ENCODE peak calls at places on chromosomes 2 and 18, in five cellular contexts. One of them, this sample, is unnamed.

GRCh38 chr2:21559354-21559753 is 435.6 kb downstream of the TDRD15 start:
- DNase-seq in NCI-H774: no peak
- DNase-seq in glutamatergic neuron: no peak
- DNase-seq in fibroblast of gingiva: no peak
- DNase-seq in AG20443: no peak
- DNase-seq in this sample: no peak

GRCh38 chr2:152542344-152542994 is 174.8 kb downstream of the PRPF40A start:
- DNase-seq in NCI-H774: no peak
- DNase-seq in AG20443: no peak
- DNase-seq in glutamatergic neuron: no peak
- DNase-seq in fibroblast of gingiva: no peak
- DNase-seq in this sample: no peak

GRCh38 chr2:215966274-215966673 is 47.1 kb downstream of the MREG start:
- DNase-seq in glutamatergic neuron: no peak
- DNase-seq in NCI-H774: no peak
- DNase-seq in AG20443: no peak
- DNase-seq in fibroblast of gingiva: no peak
- DNase-seq in this sample: no peak

GRCh38 chr2:138877421-138877820 is 97.2 kb upstream of the NXPH2 start:
- DNase-seq in glutamatergic neuron: no peak
- DNase-seq in AG20443: no peak
- DNase-seq in NCI-H774: no peak
- DNase-seq in fibroblast of gingiva: no peak
- DNase-seq in this sample: no peak

GRCh38 chr18:23738151-23738550 is 48.9 kb downstream of the LAMA3 start:
- DNase-seq in fibroblast of gingiva: no peak
- DNase-seq in AG20443: no peak
- DNase-seq in glutamatergic neuron: no peak
- DNase-seq in NCI-H774: no peak
- DNase-seq in this sample: no peak

GRCh38 chr2:24152413-24153197 is 22.2 kb upstream of the FAM228A start:
- DNase-seq in AG20443: no peak
- DNase-seq in glutamatergic neuron: no peak
- DNase-seq in fibroblast of gingiva: no peak
- DNase-seq in NCI-H774: no peak
- DNase-seq in this sample: no peak

GRCh38 chr2:15792331-15792730 is 148.0 kb upstream of the MYCN start:
- DNase-seq in fibroblast of gingiva: no peak
- DNase-seq in AG20443: no peak
- DNase-seq in glutamatergic neuron: no peak
- DNase-seq in NCI-H774: no peak
- DNase-seq in this sample: no peak

GRCh38 chr18:35703043-35703688 is 121.6 kb downstream of the GALNT1 start:
- DNase-seq in glutamatergic neuron: no peak
- DNase-seq in fibroblast of gingiva: peak
- DNase-seq in NCI-H774: peak
- DNase-seq in AG20443: no peak
- DNase-seq in this sample: no peak

GRCh38 chr2:65343381-65343780 is 89.0 kb downstream of the SPRED2 start:
- DNase-seq in glutamatergic neuron: no peak
- DNase-seq in NCI-H774: no peak
- DNase-seq in AG20443: no peak
- DNase-seq in fibroblast of gingiva: no peak
- DNase-seq in this sample: no peak

GRCh38 chr2:24761866-24762265 is 31.3 kb downstream of the PTRHD1 start:
- DNase-seq in fibroblast of gingiva: no peak
- DNase-seq in NCI-H774: no peak
- DNase-seq in AG20443: no peak
- DNase-seq in glutamatergic neuron: no peak
- DNase-seq in this sample: no peak

GRCh38 chr18:58525517-58525916 is 103.4 kb downstream of the ALPK2 start:
- DNase-seq in NCI-H774: no peak
- DNase-seq in fibroblast of gingiva: no peak
- DNase-seq in glutamatergic neuron: no peak
- DNase-seq in AG20443: peak
- DNase-seq in this sample: no peak

GRCh38 chr2:673016-673415 is 4.2 kb downstream of the TMEM18 start:
- DNase-seq in glutamatergic neuron: no peak
- DNase-seq in fibroblast of gingiva: no peak
- DNase-seq in AG20443: no peak
- DNase-seq in NCI-H774: no peak
- DNase-seq in this sample: no peak

GRCh38 chr2:61530365-61531148 is 7.6 kb downstream of the XPO1 start:
- DNase-seq in NCI-H774: no peak
- DNase-seq in fibroblast of gingiva: no peak
- DNase-seq in AG20443: no peak
- DNase-seq in glutamatergic neuron: no peak
- DNase-seq in this sample: no peak

GRCh38 chr2:12303181-12304030 is 413.3 kb upstream of the TRIB2 start:
- DNase-seq in AG20443: no peak
- DNase-seq in NCI-H774: no peak
- DNase-seq in fibroblast of gingiva: peak
- DNase-seq in glutamatergic neuron: no peak
- DNase-seq in this sample: peak

GRCh38 chr2:52145005-52145404 is 1113.1 kb upstream of the NRXN1 start:
- DNase-seq in AG20443: no peak
- DNase-seq in glutamatergic neuron: no peak
- DNase-seq in NCI-H774: no peak
- DNase-seq in fibroblast of gingiva: peak
- DNase-seq in this sample: no peak

GRCh38 chr2:223855426-223855825 is 18.0 kb upstream of the AP1S3 start:
- DNase-seq in glutamatergic neuron: no peak
- DNase-seq in AG20443: no peak
- DNase-seq in fibroblast of gingiva: peak
- DNase-seq in NCI-H774: no peak
- DNase-seq in this sample: no peak

GRCh38 chr2:9178905-9179571 is 27.6 kb upstream of the ASAP2 start:
- DNase-seq in glutamatergic neuron: no peak
- DNase-seq in NCI-H774: peak
- DNase-seq in AG20443: peak
- DNase-seq in fibroblast of gingiva: peak
- DNase-seq in this sample: no peak

GRCh38 chr2:183250472-183250871 is 126.2 kb downstream of the NUP35 start:
- DNase-seq in AG20443: no peak
- DNase-seq in fibroblast of gingiva: no peak
- DNase-seq in glutamatergic neuron: no peak
- DNase-seq in NCI-H774: no peak
- DNase-seq in this sample: no peak

GRCh38 chr2:1208522-1208921 is 204.7 kb upstream of the TPO start:
- DNase-seq in NCI-H774: no peak
- DNase-seq in fibroblast of gingiva: no peak
- DNase-seq in glutamatergic neuron: no peak
- DNase-seq in AG20443: no peak
- DNase-seq in this sample: no peak

GRCh38 chr2:165793779-165794519 is at the start of gene GALNT3:
- DNase-seq in fibroblast of gingiva: no peak
- DNase-seq in AG20443: peak
- DNase-seq in glutamatergic neuron: peak
- DNase-seq in NCI-H774: peak
- DNase-seq in this sample: peak

GRCh38 chr2:6447209-6447608 is 418.5 kb downstream of the CMPK2 start:
- DNase-seq in glutamatergic neuron: no peak
- DNase-seq in AG20443: no peak
- DNase-seq in NCI-H774: no peak
- DNase-seq in fibroblast of gingiva: no peak
- DNase-seq in this sample: no peak

GRCh38 chr2:213166109-213166508 is 14.7 kb upstream of the IKZF2 start:
- DNase-seq in AG20443: no peak
- DNase-seq in glutamatergic neuron: no peak
- DNase-seq in fibroblast of gingiva: no peak
- DNase-seq in NCI-H774: no peak
- DNase-seq in this sample: no peak

GRCh38 chr2:212548459-212548815 is 9.8 kb upstream of the ERBB4 start:
- DNase-seq in fibroblast of gingiva: peak
- DNase-seq in glutamatergic neuron: no peak
- DNase-seq in AG20443: peak
- DNase-seq in NCI-H774: no peak
- DNase-seq in this sample: no peak

GRCh38 chr2:240958366-240959213 is 39.8 kb upstream of the SNED1 start:
- DNase-seq in AG20443: no peak
- DNase-seq in glutamatergic neuron: no peak
- DNase-seq in NCI-H774: no peak
- DNase-seq in fibroblast of gingiva: no peak
- DNase-seq in this sample: no peak

GRCh38 chr2:226791056-226791486 is 8.5 kb downstream of the IRS1 start:
- DNase-seq in AG20443: peak
- DNase-seq in glutamatergic neuron: peak
- DNase-seq in NCI-H774: peak
- DNase-seq in fibroblast of gingiva: peak
- DNase-seq in this sample: no peak

GRCh38 chr2:130848518-130849210 is 11.9 kb downstream of the ARHGEF4 start:
- DNase-seq in NCI-H774: no peak
- DNase-seq in AG20443: no peak
- DNase-seq in fibroblast of gingiva: no peak
- DNase-seq in glutamatergic neuron: no peak
- DNase-seq in this sample: no peak

GRCh38 chr18:75070625-75071483 is 138.1 kb downstream of the PTGR3 start:
- DNase-seq in AG20443: peak
- DNase-seq in fibroblast of gingiva: peak
- DNase-seq in NCI-H774: peak
- DNase-seq in glutamatergic neuron: no peak
- DNase-seq in this sample: peak

GRCh38 chr2:1309507-1309906 is 103.8 kb upstream of the TPO start:
- DNase-seq in glutamatergic neuron: no peak
- DNase-seq in fibroblast of gingiva: no peak
- DNase-seq in NCI-H774: no peak
- DNase-seq in AG20443: no peak
- DNase-seq in this sample: no peak

GRCh38 chr18:48920408-48921038 is 30.2 kb downstream of the SMAD7 start:
- DNase-seq in fibroblast of gingiva: no peak
- DNase-seq in AG20443: no peak
- DNase-seq in NCI-H774: no peak
- DNase-seq in glutamatergic neuron: no peak
- DNase-seq in this sample: no peak

GRCh38 chr18:6950641-6951040 is 167.0 kb downstream of the LAMA1 start:
- DNase-seq in fibroblast of gingiva: no peak
- DNase-seq in glutamatergic neuron: no peak
- DNase-seq in NCI-H774: no peak
- DNase-seq in AG20443: no peak
- DNase-seq in this sample: no peak

GRCh38 chr18:78688916-78689315 is 290.7 kb upstream of the SALL3 start:
- DNase-seq in glutamatergic neuron: no peak
- DNase-seq in NCI-H774: no peak
- DNase-seq in AG20443: no peak
- DNase-seq in fibroblast of gingiva: no peak
- DNase-seq in this sample: no peak

GRCh38 chr2:200252661-200253067 is 53.8 kb upstream of the SPATS2L start:
- DNase-seq in fibroblast of gingiva: peak
- DNase-seq in glutamatergic neuron: no peak
- DNase-seq in NCI-H774: no peak
- DNase-seq in AG20443: peak
- DNase-seq in this sample: no peak

GRCh38 chr2:204321910-204322765 is 223.1 kb upstream of the PARD3B start:
- DNase-seq in glutamatergic neuron: no peak
- DNase-seq in AG20443: peak
- DNase-seq in fibroblast of gingiva: peak
- DNase-seq in NCI-H774: no peak
- DNase-seq in this sample: no peak

GRCh38 chr2:20803974-20804373 is 18.9 kb downstream of the LDAH start:
- DNase-seq in NCI-H774: no peak
- DNase-seq in fibroblast of gingiva: no peak
- DNase-seq in AG20443: no peak
- DNase-seq in glutamatergic neuron: no peak
- DNase-seq in this sample: no peak

GRCh38 chr2:74011246-74011645 is 26.5 kb downstream of the TET3 start:
- DNase-seq in fibroblast of gingiva: no peak
- DNase-seq in AG20443: no peak
- DNase-seq in NCI-H774: no peak
- DNase-seq in glutamatergic neuron: no peak
- DNase-seq in this sample: no peak

This sample was measured in immature natural killer cell.